ENCODE peak calls at places on chromosomes 11 and 22, in six cellular contexts. P is IMR-90, F is A549, A is HepG2, T is K562, O is GM12878. V is an unnamed sample.

GRCh38 chr22:43900206-43900605 is 8.4 kb upstream of the PNPLA5 start:
- DNase-seq in P (no peak), F (no peak), A (no peak), T (no peak), O (no peak), V (no peak)

GRCh38 chr11:17744151-17744940 is 9.8 kb downstream of the KCNC1 start:
- DNase-seq in P (peak; percentile 34), F (no peak), A (no peak), T (no peak), O (no peak), V (no peak)

GRCh38 chr11:117828641-117829368 is 4.3 kb upstream of the FXYD2 start:
- DNase-seq in P (peak; percentile 76), F (peak; percentile 29), A (no peak), T (peak; percentile 34), O (no peak), V (no peak)

GRCh38 chr11:131195801-131196517 is 174.5 kb upstream of the NTM start:
- DNase-seq in P (peak; percentile 25), F (no peak), A (no peak), T (no peak), O (no peak), V (no peak)

GRCh38 chr11:69351460-69351859 is 57.5 kb downstream of the MYEOV start:
- DNase-seq in P (peak; percentile 85), F (no peak), A (no peak), T (no peak), O (no peak), V (no peak)

GRCh38 chr11:76636826-76637460 is 33.6 kb downstream of the LRRC32 start:
- DNase-seq in P (no peak), F (no peak), A (no peak), T (no peak), O (no peak), V (no peak)

GRCh38 chr11:96188625-96189006 is 154.4 kb downstream of the MAML2 start:
- DNase-seq in P (peak; percentile 57), F (no peak), A (peak; percentile 14), T (no peak), O (peak; percentile 75), V (no peak)

GRCh38 chr11:2153581-2154194 is 7.3 kb downstream of the INS start:
- DNase-seq in P (no peak), F (no peak), A (no peak), T (no peak), O (no peak), V (no peak)

GRCh38 chr22:41668971-41669911 is 19.4 kb downstream of the SNU13 start:
- DNase-seq in P (peak; percentile 85), F (peak; percentile 52), A (no peak), T (no peak), O (no peak), V (no peak)

GRCh38 chr11:87437133-87437843 is 399.6 kb downstream of the TMEM135 start:
- DNase-seq in P (no peak), F (no peak), A (no peak), T (no peak), O (no peak), V (no peak)

GRCh38 chr11:120509346-120510053 is 2.0 kb upstream of the GRIK4 start:
- DNase-seq in P (no peak), F (no peak), A (no peak), T (no peak), O (no peak), V (no peak)

DNA sequence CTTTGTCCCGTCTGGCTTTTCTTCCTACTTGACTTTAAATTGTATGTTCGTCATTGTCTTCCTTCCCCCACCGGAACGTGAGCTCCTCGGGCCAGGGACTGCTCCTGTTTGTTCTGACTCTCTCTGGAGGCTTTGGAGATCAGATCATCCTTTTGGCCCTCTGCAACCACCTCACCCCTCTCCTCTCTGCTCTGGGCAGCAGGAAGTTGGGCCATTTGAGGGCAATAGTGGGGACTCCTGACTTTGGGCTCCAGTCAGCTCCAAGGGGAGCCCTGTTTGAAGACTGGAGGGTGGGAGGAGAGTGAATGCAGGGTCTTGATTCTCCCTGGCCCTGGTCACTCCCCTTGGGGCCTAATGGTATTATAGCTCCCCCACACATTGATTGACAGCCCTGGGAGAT is 186.3 kb upstream of the B3GAT1 start:
- DNase-seq in P (no peak), F (no peak), A (no peak), T (no peak), O (no peak), V (no peak)
- TF ChIP-seq BHLHE40 in P (no peak), F (no peak), A (no peak), T (no peak), O (no peak), V (no peak)

GRCh38 chr22:35032571-35032970 is 33.4 kb upstream of the ISX start:
- DNase-seq in P (no peak), F (no peak), A (no peak), T (no peak), O (no peak), V (no peak)

GRCh38 chr22:35033635-35034296 is 32.2 kb upstream of the ISX start:
- DNase-seq in P (no peak), F (no peak), A (no peak), T (no peak), O (no peak), V (no peak)

GRCh38 chr22:35039625-35040024 is 26.3 kb upstream of the ISX start:
- DNase-seq in P (no peak), F (no peak), A (no peak), T (no peak), O (no peak), V (no peak)

GRCh38 chr22:35034963-35035362 is 31.0 kb upstream of the ISX start:
- DNase-seq in P (no peak), F (no peak), A (no peak), T (no peak), O (no peak), V (no peak)

GRCh38 chr22:35037089-35037488 is 28.9 kb upstream of the ISX start:
- DNase-seq in P (no peak), F (no peak), A (no peak), T (no peak), O (no peak), V (peak; percentile 33)
- TF ChIP-seq BHLHE40 in P (no peak), F (no peak), A (no peak), T (no peak), O (no peak), V (no peak)

GRCh38 chr11:80281194-80281593 is 840.4 kb upstream of the TENM4 start:
- DNase-seq in P (no peak), F (no peak), A (no peak), T (no peak), O (no peak), V (no peak)
- TF ChIP-seq BHLHE40 in P (no peak), F (no peak), A (no peak), T (no peak), O (no peak), V (no peak)

GRCh38 chr22:33438273-33438672 is 380.1 kb upstream of the SYN3 start:
- DNase-seq in P (peak; percentile 89), F (peak; percentile 85), A (no peak), T (no peak), O (no peak), V (no peak)
- TF ChIP-seq BHLHE40 in P (no peak), F (no peak), A (no peak), T (no peak), O (no peak), V (no peak)

GRCh38 chr11:47514825-47515647 is 37.9 kb downstream of the CELF1 start:
- DNase-seq in P (peak; percentile 95), F (peak; percentile 26), A (no peak), T (peak; percentile 37), O (no peak), V (no peak)
- TF ChIP-seq BHLHE40 in P (peak; percentile 30), F (no peak), A (no peak), T (peak; percentile 23), O (no peak), V (no peak)

DNA sequence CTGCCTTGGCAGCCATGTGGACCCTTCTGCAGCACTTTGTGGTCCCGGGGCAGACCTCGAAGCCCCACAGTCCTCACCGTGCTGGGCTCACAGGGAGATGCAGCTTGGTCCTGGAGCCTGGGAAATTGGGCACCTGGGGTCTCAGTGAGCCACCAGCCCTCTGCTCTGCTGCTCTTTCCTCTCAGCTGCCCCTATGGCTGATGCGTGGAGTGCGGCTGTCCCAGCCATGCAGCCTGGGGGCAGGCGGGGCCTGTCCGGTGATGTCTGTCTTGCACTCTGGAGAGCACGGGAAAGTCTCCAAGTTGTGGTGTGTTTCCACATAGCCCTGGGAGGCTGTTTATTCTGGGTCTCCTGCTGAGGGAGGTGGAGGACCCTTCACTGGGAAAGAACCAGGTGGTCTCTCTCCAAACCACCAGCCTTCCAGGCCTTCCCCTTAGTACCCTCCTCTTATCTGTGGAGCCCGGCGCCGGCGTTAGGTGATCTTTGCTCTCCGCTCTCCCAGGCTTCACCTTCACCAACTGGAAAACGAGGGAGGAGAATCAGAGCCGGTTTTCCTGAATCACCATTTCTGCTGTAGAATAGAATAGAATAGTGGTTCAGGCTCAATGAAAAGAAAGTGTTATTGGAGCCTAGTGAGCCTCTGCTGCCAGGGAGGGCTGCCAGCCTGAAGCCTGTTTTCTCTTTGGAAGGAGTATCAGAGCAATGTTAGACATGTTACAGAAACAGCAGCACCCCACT is 41.2 kb upstream of the GRAMD4 start:
- DNase-seq in P (peak; percentile 40), F (no peak), A (peak; percentile 64), T (no peak), O (no peak), V (no peak)
- TF ChIP-seq BHLHE40 in P (no peak), F (no peak), A (no peak), T (no peak), O (no peak), V (no peak)

GRCh38 chr11:72607101-72607468 is 67.1 kb downstream of the PDE2A start:
- DNase-seq in P (no peak), F (no peak), A (no peak), T (no peak), O (no peak), V (no peak)
- TF ChIP-seq BHLHE40 in P (no peak), F (no peak), A (no peak), T (no peak), O (no peak), V (no peak)

DNA sequence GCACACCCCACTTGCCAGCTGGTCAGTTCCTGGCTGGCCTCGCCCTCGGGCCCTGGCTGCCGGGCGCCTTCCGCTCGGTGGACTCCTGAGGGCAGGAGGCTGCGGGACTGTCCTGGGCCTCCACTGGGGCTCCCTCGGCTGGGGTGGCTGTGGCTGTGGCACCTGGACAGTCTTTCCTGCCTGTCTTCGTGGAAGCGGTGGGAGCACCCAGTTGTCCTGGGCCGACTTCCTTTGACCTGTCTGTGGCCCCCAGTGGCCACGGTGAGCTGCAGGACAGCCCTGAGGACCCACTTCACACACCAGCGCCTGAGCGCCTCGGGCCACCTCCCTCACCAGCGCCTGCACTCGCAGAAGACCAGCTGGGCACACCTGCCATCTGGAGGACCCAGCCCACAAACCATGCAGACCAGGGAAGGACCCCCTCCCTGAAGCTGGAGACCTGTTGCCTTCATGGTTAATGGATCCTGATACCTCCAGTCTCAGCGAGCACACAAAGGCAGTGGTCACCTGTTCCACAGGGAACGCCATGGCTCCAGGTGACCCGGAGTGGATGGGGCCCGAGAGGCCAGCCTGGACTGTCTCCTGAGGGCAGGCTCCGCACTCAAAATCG is 1.7 kb upstream of the EPS8L2 start:
- DNase-seq in P (no peak), F (no peak), A (no peak), T (no peak), O (no peak), V (no peak)
- TF ChIP-seq BHLHE40 in P (no peak), F (no peak), A (no peak), T (no peak), O (no peak), V (no peak)

V was measured in HEK293T.